ENCODE peak calls at places on chromosomes 7 and 10, in five cellular contexts. R is thoracic aorta, Z is nephron progenitor cell, D is endothelial cell, F is OCI-LY7. S is an unnamed sample.

GRCh38 chr7:34015656-34016055 is 110.3 kb downstream of the BMPER start:
- DNase-seq in R (no peak), Z (no peak), D (no peak), F (no peak), S (no peak)

GRCh38 chr10:76115471-76116155 is 684.2 kb downstream of the LRMDA start:
- DNase-seq in R (no peak), Z (peak), D (no peak), F (no peak), S (no peak)

GRCh38 chr10:94936721-94937120 is 1.7 kb upstream of the CYP2C9 start:
- DNase-seq in R (no peak), Z (no peak), D (no peak), F (no peak), S (no peak)

GRCh38 chr7:130356121-130356759 is 11.6 kb downstream of the CPA5 start:
- DNase-seq in R (no peak), Z (peak), D (peak), F (no peak), S (no peak)

GRCh38 chr10:109933984-109934565 is 10.8 kb upstream of the XPNPEP1 start:
- DNase-seq in R (no peak), Z (no peak), D (no peak), F (no peak), S (no peak)

GRCh38 chr7:88312061-88312663 is 5.5 kb upstream of the STEAP4 start:
- DNase-seq in R (no peak), Z (no peak), D (no peak), F (no peak), S (no peak)

GRCh38 chr10:51416494-51416893 is 282.9 kb downstream of the CSTF2T start:
- DNase-seq in R (no peak), Z (no peak), D (no peak), F (no peak), S (no peak)

GRCh38 chr7:36967387-36967786 is 243.1 kb upstream of the AOAH start:
- DNase-seq in R (no peak), Z (peak), D (peak), F (peak), S (peak)

GRCh38 chr7:108284349-108285017 is 154.3 kb upstream of the LAMB4 start:
- DNase-seq in R (no peak), Z (no peak), D (no peak), F (no peak), S (no peak)

GRCh38 chr7:113026941-113027340 is 59.7 kb downstream of the GPR85 start:
- DNase-seq in R (no peak), Z (no peak), D (no peak), F (no peak), S (no peak)

GRCh38 chr10:97333351-97333600 is 1.3 kb downstream of the FRAT2 start:
- DNase-seq in R (no peak), Z (no peak), D (no peak), F (peak), S (peak)

GRCh38 chr7:152674860-152675760 is 831 bp downstream of the XRCC2 start:
- DNase-seq in R (no peak), Z (peak), D (no peak), F (peak), S (peak)

GRCh38 chr7:91787923-91788322 is 92.6 kb downstream of the MTERF1 start:
- DNase-seq in R (no peak), Z (no peak), D (no peak), F (no peak), S (no peak)

GRCh38 chr10:19048479-19048878 is at the start of gene MALRD1:
- DNase-seq in R (no peak), Z (no peak), D (no peak), F (no peak), S (no peak)

GRCh38 chr10:44008917-44009620 is 360.4 kb upstream of the ZNF32 start:
- DNase-seq in R (no peak), Z (no peak), D (no peak), F (no peak), S (no peak)

GRCh38 chr10:51895209-51895608 is 195.8 kb upstream of the CSTF2T start:
- DNase-seq in R (peak), Z (no peak), D (no peak), F (no peak), S (no peak)

GRCh38 chr10:101014230-101014884 is 14.7 kb downstream of the LZTS2 start:
- DNase-seq in R (peak), Z (peak), D (peak), F (peak), S (peak)

GRCh38 chr7:51007708-51008505 is 225.2 kb upstream of the GRB10 start:
- DNase-seq in R (no peak), Z (no peak), D (no peak), F (no peak), S (no peak)

GRCh38 chr7:22657479-22657878 is 69.5 kb upstream of the IL6 start:
- DNase-seq in R (no peak), Z (no peak), D (no peak), F (no peak), S (no peak)
- TF ChIP-seq CTCF in R (no peak), Z (no peak), D (no peak), F (peak), S (no peak)

GRCh38 chr10:122507661-122508060 is 46.3 kb downstream of the HTRA1 start:
- DNase-seq in R (no peak), Z (no peak), D (no peak), F (no peak), S (no peak)

GRCh38 chr10:122509323-122509722 is 48.0 kb downstream of the HTRA1 start:
- DNase-seq in R (no peak), Z (peak), D (no peak), F (no peak), S (no peak)

GRCh38 chr10:122513053-122513452 is 47.5 kb upstream of the DMBT1 start:
- DNase-seq in R (no peak), Z (no peak), D (no peak), F (no peak), S (no peak)

GRCh38 chr10:122510326-122510725 is 49.0 kb downstream of the HTRA1 start:
- DNase-seq in R (no peak), Z (no peak), D (no peak), F (no peak), S (no peak)

DNA sequence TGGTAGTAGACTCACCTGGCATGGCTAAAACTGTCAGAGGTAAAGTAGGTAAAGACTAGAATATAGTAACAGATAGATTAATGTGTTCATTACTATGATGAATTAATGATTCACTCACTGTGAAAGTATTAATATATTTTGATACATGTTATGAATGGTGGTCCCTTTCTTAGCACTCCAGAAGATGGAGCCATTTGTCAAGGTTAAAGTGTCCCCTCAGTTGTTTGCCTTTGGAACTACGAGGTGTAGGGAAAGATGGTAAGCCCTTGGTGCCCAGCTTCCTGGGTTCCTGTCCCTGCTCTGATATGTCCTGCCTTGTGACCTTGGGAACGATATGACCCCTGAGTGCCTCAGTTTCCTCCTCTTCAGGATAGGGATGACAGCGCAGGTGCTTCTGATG is 49.4 kb downstream of the HTRA1 start:
- DNase-seq in R (no peak), Z (no peak), D (no peak), F (no peak), S (no peak)
- TF ChIP-seq CTCF in R (no peak), Z (no peak), D (no peak), F (no peak), S (no peak)

GRCh38 chr7:126699707-126700106 is 553.0 kb downstream of the GRM8 start:
- DNase-seq in R (no peak), Z (no peak), D (no peak), F (no peak), S (no peak)
- TF ChIP-seq CTCF in R (no peak), Z (no peak), D (no peak), F (no peak), S (no peak)

DNA sequence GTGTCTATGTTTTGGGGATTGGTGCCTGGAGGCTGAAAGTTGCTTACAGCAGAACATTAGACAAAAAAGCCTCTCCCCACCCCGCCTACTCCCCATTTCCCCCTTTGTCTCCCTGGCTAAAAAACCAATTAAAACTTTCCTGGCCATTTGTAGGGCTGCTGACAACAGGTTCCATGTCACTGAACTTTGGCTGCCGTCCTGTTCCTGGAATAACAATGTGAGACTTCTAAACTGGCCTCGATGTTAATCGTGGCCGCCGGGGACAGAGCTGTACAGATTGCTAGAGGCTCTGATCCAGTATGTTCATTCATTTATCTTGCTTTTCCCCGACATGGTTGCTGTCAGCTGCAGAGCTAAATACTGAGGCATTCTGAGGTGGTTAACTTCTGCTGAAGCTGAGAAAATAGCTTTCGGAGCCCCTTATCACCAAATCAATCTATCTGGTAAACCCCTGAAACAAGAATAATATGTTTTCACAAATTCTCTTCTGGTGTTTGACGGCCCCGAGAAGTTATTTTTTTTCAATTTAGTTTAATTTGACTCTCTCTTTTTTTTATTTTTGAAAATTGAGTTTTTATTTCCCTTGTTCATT is 271.6 kb downstream of the GFRA1 start:
- DNase-seq in R (no peak), Z (peak), D (no peak), F (no peak), S (no peak)
- TF ChIP-seq CTCF in R (no peak), Z (no peak), D (no peak), F (no peak), S (no peak)

GRCh38 chr10:2978574-2979266 is 88.6 kb upstream of the PFKP start:
- DNase-seq in R (no peak), Z (no peak), D (no peak), F (no peak), S (no peak)

GRCh38 chr10:2980116-2980515 is 87.2 kb upstream of the PFKP start:
- DNase-seq in R (no peak), Z (no peak), D (no peak), F (no peak), S (no peak)

GRCh38 chr10:2979267-2979660 is 88.1 kb upstream of the PFKP start:
- DNase-seq in R (no peak), Z (no peak), D (no peak), F (no peak), S (no peak)

GRCh38 chr10:2980791-2981360 is 86.5 kb upstream of the PFKP start:
- DNase-seq in R (no peak), Z (no peak), D (no peak), F (no peak), S (no peak)

DNA sequence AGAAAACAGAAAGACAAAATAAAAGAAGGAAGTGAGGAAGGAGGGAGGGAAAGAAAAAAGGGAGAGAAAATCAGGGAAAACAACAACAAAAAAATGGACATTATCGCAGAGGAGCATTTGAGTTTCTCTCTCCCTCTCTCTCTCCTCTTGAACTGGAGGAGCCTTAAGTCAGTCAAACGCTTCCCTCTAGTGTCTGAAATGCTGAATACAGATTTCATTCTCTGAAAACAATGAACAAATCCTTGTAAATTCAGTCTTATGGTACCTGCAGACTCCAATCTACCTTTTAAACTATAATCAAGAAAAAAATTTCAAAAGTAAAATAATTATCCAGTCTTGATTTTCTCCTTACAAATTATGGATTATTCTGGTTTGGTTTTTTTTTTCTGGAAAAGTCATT is 89.2 kb upstream of the PFKP start:
- DNase-seq in R (no peak), Z (no peak), D (peak), F (peak), S (peak)
- TF ChIP-seq CTCF in R (no peak), Z (peak), D (no peak), F (peak), S (no peak)

S was measured in GM20000.